ENCODE peak calls at places on chromosomes 5 and 9, in seven cellular contexts. E is IMR-90, W is H9, M is H1, R is mesenchymal stem cell, S is mesendoderm, X is trophoblast cell. T is an unnamed sample.

GRCh38 chr9:36208521-36209253 is 18.0 kb downstream of the CLTA start:
- DNase-seq in E (no peak), W (no peak), M (no peak), R (no peak), S (no peak), X (no peak), T (no peak)

GRCh38 chr9:91664669-91665068 is 241.0 kb upstream of the NFIL3 start:
- DNase-seq in E (no peak), W (no peak), M (no peak), R (no peak), S (no peak), X (no peak), T (no peak)

GRCh38 chr5:57221049-57221568 is 47.2 kb downstream of the GPBP1 start:
- DNase-seq in E (peak), W (no peak), M (no peak), R (peak), S (peak), X (peak), T (peak)

GRCh38 chr9:76835571-76836283 is 70.2 kb downstream of the PRUNE2 start:
- DNase-seq in E (peak), W (no peak), M (no peak), R (peak), S (no peak), X (no peak), T (no peak)

GRCh38 chr5:157948738-157949410 is 89.9 kb upstream of the CLINT1 start:
- DNase-seq in E (peak), W (peak), M (peak), R (peak), S (peak), X (peak), T (peak)

GRCh38 chr5:58188287-58188651 is 271.6 kb downstream of the PLK2 start:
- DNase-seq in E (peak), W (no peak), M (no peak), R (peak), S (peak), X (peak), T (no peak)

GRCh38 chr5:107669543-107670027 is 1.2 kb downstream of the EFNA5 start:
- DNase-seq in E (peak), W (peak), M (peak), R (peak), S (peak), X (no peak), T (no peak)

GRCh38 chr5:173777149-173777548 is 111.0 kb upstream of the CPEB4 start:
- DNase-seq in E (no peak), W (no peak), M (no peak), R (no peak), S (no peak), X (no peak), T (no peak)

GRCh38 chr9:91001146-91001611 is 199.6 kb downstream of the SYK start:
- DNase-seq in E (peak), W (no peak), M (no peak), R (no peak), S (no peak), X (peak), T (no peak)

GRCh38 chr5:64292611-64293215 is 127.1 kb downstream of the RNF180 start:
- DNase-seq in E (no peak), W (no peak), M (no peak), R (peak), S (peak), X (no peak), T (no peak)

GRCh38 chr5:117559005-117559844 is 984.6 kb upstream of the SEMA6A start:
- DNase-seq in E (no peak), W (no peak), M (no peak), R (no peak), S (no peak), X (no peak), T (no peak)

GRCh38 chr5:103472820-103473219 is 89.8 kb downstream of the NUDT12 start:
- DNase-seq in E (peak), W (no peak), M (no peak), R (peak), S (peak), X (peak), T (no peak)

GRCh38 chr5:164119806-164120440 is 614.5 kb downstream of the MAT2B start:
- DNase-seq in E (peak), W (peak), M (peak), R (peak), S (peak), X (no peak), T (no peak)

GRCh38 chr5:172361566-172362238 is 78.1 kb upstream of the UBTD2 start:
- DNase-seq in E (peak), W (no peak), M (no peak), R (peak), S (peak), X (peak), T (no peak)

GRCh38 chr5:113182658-113183344 is 206.2 kb downstream of the DCP2 start:
- DNase-seq in E (no peak), W (no peak), M (no peak), R (no peak), S (no peak), X (no peak), T (no peak)

GRCh38 chr9:20988916-20989315 is 42.5 kb downstream of the HACD4 start:
- DNase-seq in E (peak), W (no peak), M (no peak), R (no peak), S (no peak), X (peak), T (no peak)

GRCh38 chr5:124342027-124342471 is 404.4 kb downstream of the ZNF608 start:
- DNase-seq in E (peak), W (no peak), M (no peak), R (peak), S (no peak), X (no peak), T (no peak)

GRCh38 chr5:114412509-114413171 is 50.8 kb downstream of the KCNN2 start:
- DNase-seq in E (peak), W (no peak), M (no peak), R (peak), S (no peak), X (peak), T (no peak)

GRCh38 chr5:125342938-125343401 is 596.5 kb upstream of the ZNF608 start:
- DNase-seq in E (peak), W (no peak), M (no peak), R (peak), S (no peak), X (peak), T (no peak)

GRCh38 chr9:135015986-135016640 is 71.4 kb upstream of the OLFM1 start:
- DNase-seq in E (no peak), W (no peak), M (no peak), R (no peak), S (no peak), X (no peak), T (no peak)

GRCh38 chr5:14208071-14209021 is 65.2 kb downstream of the TRIO start:
- DNase-seq in E (peak), W (no peak), M (no peak), R (peak), S (no peak), X (peak), T (no peak)

GRCh38 chr9:109906766-109907382 is 126.9 kb downstream of the PALM2AKAP2 start:
- DNase-seq in E (peak), W (no peak), M (no peak), R (peak), S (no peak), X (peak), T (no peak)

GRCh38 chr5:35470866-35471265 is 146.8 kb upstream of the SPEF2 start:
- DNase-seq in E (peak), W (no peak), M (no peak), R (peak), S (peak), X (peak), T (no peak)

GRCh38 chr5:131786036-131786435 is 10.8 kb downstream of the FNIP1 start:
- DNase-seq in E (no peak), W (no peak), M (no peak), R (no peak), S (no peak), X (peak), T (no peak)

GRCh38 chr5:154713615-154714125 is 41.5 kb upstream of the LARP1 start:
- DNase-seq in E (peak), W (no peak), M (no peak), R (peak), S (no peak), X (peak), T (no peak)

GRCh38 chr5:139132515-139132914 is 65.7 kb downstream of the SIL1 start:
- DNase-seq in E (no peak), W (no peak), M (no peak), R (no peak), S (no peak), X (no peak), T (no peak)

GRCh38 chr9:32414856-32415255 is 30.4 kb downstream of the ACO1 start:
- DNase-seq in E (no peak), W (no peak), M (no peak), R (no peak), S (no peak), X (no peak), T (no peak)

GRCh38 chr5:125411163-125412050 is 665.0 kb upstream of the ZNF608 start:
- DNase-seq in E (peak), W (no peak), M (no peak), R (peak), S (peak), X (no peak), T (no peak)

GRCh38 chr9:7780261-7780988 is 19.2 kb downstream of the DMAC1 start:
- DNase-seq in E (peak), W (no peak), M (no peak), R (peak), S (peak), X (no peak), T (peak)

GRCh38 chr5:54211912-54212311 is 98.5 kb downstream of the ARL15 start:
- DNase-seq in E (no peak), W (no peak), M (no peak), R (no peak), S (no peak), X (peak), T (no peak)

GRCh38 chr9:137305060-137305787 is 3.2 kb upstream of the NRARP start:
- DNase-seq in E (no peak), W (peak), M (peak), R (no peak), S (peak), X (peak), T (peak)

GRCh38 chr9:36914212-36914577 is 119.9 kb downstream of the PAX5 start:
- DNase-seq in E (no peak), W (no peak), M (no peak), R (no peak), S (no peak), X (no peak), T (no peak)

GRCh38 chr9:126411225-126411947 is 84.8 kb downstream of the MVB12B start:
- DNase-seq in E (no peak), W (no peak), M (no peak), R (no peak), S (no peak), X (no peak), T (no peak)

GRCh38 chr5:32933692-32934091 is 222.6 kb downstream of the NPR3 start:
- DNase-seq in E (no peak), W (no peak), M (no peak), R (no peak), S (no peak), X (no peak), T (no peak)

GRCh38 chr5:32934529-32934928 is 223.4 kb downstream of the NPR3 start:
- DNase-seq in E (no peak), W (no peak), M (no peak), R (no peak), S (no peak), X (no peak), T (no peak)

GRCh38 chr5:32935292-32935691 is 224.2 kb downstream of the NPR3 start:
- DNase-seq in E (no peak), W (no peak), M (no peak), R (no peak), S (no peak), X (no peak), T (no peak)

GRCh38 chr5:32932231-32932935 is 221.3 kb downstream of the NPR3 start:
- DNase-seq in E (no peak), W (no peak), M (no peak), R (no peak), S (no peak), X (no peak), T (no peak)

DNA sequence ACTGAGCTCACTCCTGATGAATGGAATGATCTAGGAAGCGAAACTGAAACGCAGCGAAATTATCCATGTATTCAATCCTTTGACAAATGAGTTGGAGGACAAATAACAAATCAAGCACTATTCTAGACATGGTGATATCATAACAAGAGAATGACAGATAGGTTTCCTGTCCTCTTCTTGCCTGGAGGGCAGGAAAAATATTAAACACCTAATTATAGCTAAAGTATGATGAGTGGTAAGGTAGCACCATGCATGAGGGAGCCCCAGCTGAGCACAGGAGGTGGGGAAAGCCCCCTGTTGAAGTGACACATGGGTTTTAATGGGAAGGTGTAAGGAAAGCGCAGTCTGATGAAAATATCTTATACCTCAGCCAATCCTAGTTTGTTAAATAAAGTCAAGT is 225.2 kb downstream of the NPR3 start:
- DNase-seq in E (no peak), W (no peak), M (no peak), R (no peak), S (no peak), X (peak), T (no peak)
- H3K4me2 ChIP-seq in E (no peak), W (no peak), M (no peak), R (no peak), S (no peak), X (no peak), T (no peak)

GRCh38 chr5:84202136-84202535 is 182.5 kb downstream of the EDIL3 start:
- DNase-seq in E (peak), W (no peak), M (no peak), R (no peak), S (no peak), X (no peak), T (no peak)

DNA sequence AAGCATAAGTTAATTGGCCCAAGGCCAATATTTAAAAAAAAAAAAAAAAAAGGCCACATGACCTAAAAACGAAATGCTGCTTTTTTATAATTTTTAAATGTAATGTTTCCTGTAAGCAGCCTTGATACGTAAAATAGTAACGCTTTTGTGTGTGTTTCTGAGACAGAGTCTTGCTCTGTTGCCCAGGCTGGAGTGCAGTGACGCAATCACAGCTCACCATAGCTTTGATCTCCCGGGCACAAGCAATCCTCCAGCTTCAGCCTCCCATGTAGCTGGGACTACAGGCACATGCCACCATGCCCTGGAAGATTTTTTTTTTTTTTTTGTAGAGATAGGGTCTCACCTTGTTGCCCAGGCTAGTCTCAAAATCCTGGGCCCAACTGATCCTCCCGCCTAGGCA is 179.9 kb downstream of the EDIL3 start:
- DNase-seq in E (no peak), W (no peak), M (no peak), R (no peak), S (no peak), X (no peak), T (no peak)
- H2AK5ac ChIP-seq in E (no peak), W (no peak), M (no peak), R (no peak), S (no peak), X (no peak), T (no peak)

DNA sequence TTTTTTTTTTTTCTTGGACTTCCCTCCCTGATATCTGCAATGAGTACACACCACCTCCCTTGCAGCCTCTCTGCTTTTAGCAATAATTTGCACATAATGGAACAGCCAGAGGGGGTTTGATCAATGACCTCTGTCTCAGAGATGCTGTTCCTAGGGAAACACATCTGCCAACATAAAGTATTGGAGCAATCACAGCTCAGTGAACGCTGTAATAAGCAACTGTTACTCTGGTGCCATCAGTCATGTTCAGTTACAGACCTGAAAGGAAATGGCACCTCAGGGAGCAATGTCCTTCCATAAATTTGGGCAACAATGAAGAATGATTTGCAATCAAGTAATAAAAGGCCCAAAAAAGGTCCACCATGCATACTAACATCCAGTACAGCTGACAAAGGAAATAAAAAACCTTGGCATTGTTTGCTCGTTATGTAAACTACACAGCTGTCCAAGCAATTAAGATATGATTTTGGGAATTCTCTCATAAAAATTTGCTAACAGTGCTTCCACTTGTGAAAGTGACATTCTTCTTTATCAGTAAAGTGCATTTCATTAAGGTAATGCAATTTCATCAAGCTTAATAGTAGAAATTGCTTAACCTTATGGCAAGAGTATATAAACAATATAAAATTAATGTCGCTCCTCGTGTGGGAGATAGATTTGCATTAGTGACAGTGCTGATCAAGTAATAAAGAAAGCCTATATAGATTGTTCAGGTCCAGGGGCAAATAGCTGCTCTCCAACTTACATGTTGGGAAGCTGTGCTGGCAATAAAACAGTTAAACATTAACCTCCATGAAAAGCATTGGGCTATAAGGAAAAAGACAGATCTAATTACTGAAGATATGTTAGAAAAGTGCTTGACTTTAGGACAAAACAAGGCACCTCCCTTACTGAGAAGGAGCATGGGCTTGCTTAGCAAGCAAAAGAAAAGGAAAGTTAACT is 167.7 kb downstream of the RASEF start:
- DNase-seq in E (no peak), W (no peak), M (no peak), R (no peak), S (no peak), X (no peak), T (no peak)
- H3K4me2 ChIP-seq in E (no peak), W (no peak), M (no peak), R (no peak), S (no peak), X (no peak), T (no peak)

DNA sequence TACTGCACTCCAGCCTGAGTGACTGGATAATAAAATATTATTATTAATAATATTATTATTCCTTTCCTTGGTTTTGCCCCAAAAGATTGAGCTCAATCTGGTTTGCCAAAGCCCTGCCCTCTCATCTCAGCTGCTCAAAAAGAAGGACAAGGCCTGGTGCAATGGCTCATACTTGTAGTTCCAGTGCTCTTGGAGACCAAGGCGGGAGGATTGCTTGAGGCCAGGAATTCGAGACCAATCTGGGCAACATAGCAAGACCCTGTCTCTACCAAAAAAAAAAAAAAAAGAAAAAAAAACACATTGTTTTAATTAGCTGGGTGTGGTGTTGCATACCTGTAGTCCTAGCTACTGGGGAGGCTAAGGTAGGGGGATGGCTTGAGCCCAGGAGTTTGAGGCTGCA is 13.7 kb upstream of the DENND1A start:
- DNase-seq in E (no peak), W (no peak), M (no peak), R (no peak), S (no peak), X (peak), T (no peak)
- H2AK5ac ChIP-seq in E (no peak), W (no peak), M (no peak), R (no peak), S (no peak), X (no peak), T (no peak)

GRCh38 chr9:133792721-133793470 is 54.7 kb upstream of the SARDH start:
- DNase-seq in E (peak), W (peak), M (peak), R (peak), S (peak), X (peak), T (peak)
- H3K4me2 ChIP-seq in E (no peak), W (no peak), M (no peak), R (no peak), S (no peak), X (no peak), T (no peak)

GRCh38 chr5:99807346-99807745 is 727.8 kb upstream of the FAM174A start:
- DNase-seq in E (no peak), W (no peak), M (no peak), R (no peak), S (no peak), X (no peak), T (no peak)
- H2AK5ac ChIP-seq in E (no peak), W (no peak), M (no peak), R (no peak), S (no peak), X (no peak), T (no peak)

GRCh38 chr5:118989816-118990215 is 1.5 kb upstream of the DTWD2 start:
- DNase-seq in E (no peak), W (no peak), M (no peak), R (no peak), S (peak), X (peak), T (no peak)
- H3K4me2 ChIP-seq in E (no peak), W (no peak), M (no peak), R (no peak), S (no peak), X (no peak), T (no peak)

T was measured in neuronal stem cell.